ENCODE peak calls at places on chromosomes 4 and X, in seven cellular contexts. One of them, this sample, is unnamed.

GRCh38 chrX:18833071-18833731 is 125.8 kb downstream of the PPEF1 start:
- DNase-seq in CD8-positive, alpha-beta T cell: no peak
- DNase-seq in ovary: peak; percentile 74
- DNase-seq in HepG2: no peak
- DNase-seq in RWPE2: no peak
- DNase-seq in A673: no peak
- DNase-seq in heart left ventricle: peak; percentile 70
- DNase-seq in this sample: peak; percentile 79

GRCh38 chr4:36178489-36178888 is 65.8 kb downstream of the ARAP2 start:
- DNase-seq in CD8-positive, alpha-beta T cell: no peak
- DNase-seq in RWPE2: no peak
- DNase-seq in ovary: no peak
- DNase-seq in HepG2: no peak
- DNase-seq in heart left ventricle: no peak
- DNase-seq in A673: no peak
- DNase-seq in this sample: no peak

GRCh38 chr4:67674098-67674497 is 26.9 kb downstream of the UBA6 start:
- DNase-seq in RWPE2: no peak
- DNase-seq in HepG2: peak; percentile 2
- DNase-seq in heart left ventricle: no peak
- DNase-seq in ovary: no peak
- DNase-seq in CD8-positive, alpha-beta T cell: no peak
- DNase-seq in A673: no peak
- DNase-seq in this sample: no peak

GRCh38 chrX:45952030-45952429 is 593.2 kb downstream of the ZNF674 start:
- DNase-seq in heart left ventricle: no peak
- DNase-seq in HepG2: no peak
- DNase-seq in CD8-positive, alpha-beta T cell: no peak
- DNase-seq in ovary: no peak
- DNase-seq in A673: no peak
- DNase-seq in RWPE2: no peak
- DNase-seq in this sample: no peak

GRCh38 chrX:109485470-109486340 is 3.8 kb upstream of the GUCY2F start:
- DNase-seq in A673: peak; percentile 80
- DNase-seq in HepG2: peak; percentile 47
- DNase-seq in heart left ventricle: peak; percentile 31
- DNase-seq in ovary: peak; percentile 49
- DNase-seq in RWPE2: no peak
- DNase-seq in CD8-positive, alpha-beta T cell: peak; percentile 67
- DNase-seq in this sample: peak; percentile 10

GRCh38 chr4:164508126-164508525 is 245.8 kb upstream of the SMIM31 start:
- DNase-seq in ovary: no peak
- DNase-seq in CD8-positive, alpha-beta T cell: no peak
- DNase-seq in RWPE2: no peak
- DNase-seq in A673: no peak
- DNase-seq in heart left ventricle: no peak
- DNase-seq in HepG2: no peak
- DNase-seq in this sample: no peak

GRCh38 chrX:65524139-65524538 is 10.4 kb downstream of the LAS1L start:
- DNase-seq in CD8-positive, alpha-beta T cell: no peak
- DNase-seq in HepG2: no peak
- DNase-seq in A673: no peak
- DNase-seq in heart left ventricle: no peak
- DNase-seq in RWPE2: no peak
- DNase-seq in ovary: no peak
- DNase-seq in this sample: no peak

GRCh38 chrX:21993265-21993664 is 38.9 kb upstream of the PHEX start:
- DNase-seq in heart left ventricle: peak; percentile 34
- DNase-seq in RWPE2: no peak
- DNase-seq in CD8-positive, alpha-beta T cell: no peak
- DNase-seq in ovary: no peak
- DNase-seq in HepG2: no peak
- DNase-seq in A673: no peak
- DNase-seq in this sample: no peak

GRCh38 chr4:152605641-152606304 is 69.9 kb upstream of the FBXW7 start:
- DNase-seq in heart left ventricle: no peak
- DNase-seq in CD8-positive, alpha-beta T cell: no peak
- DNase-seq in HepG2: no peak
- DNase-seq in RWPE2: no peak
- DNase-seq in ovary: no peak
- DNase-seq in A673: peak; percentile 80
- DNase-seq in this sample: no peak

GRCh38 chrX:39693298-39693697 is 404.5 kb downstream of the BCOR start:
- DNase-seq in CD8-positive, alpha-beta T cell: no peak
- DNase-seq in heart left ventricle: no peak
- DNase-seq in ovary: no peak
- DNase-seq in HepG2: no peak
- DNase-seq in A673: no peak
- DNase-seq in RWPE2: no peak
- DNase-seq in this sample: no peak

GRCh38 chrX:122504026-122504425 is 680.1 kb upstream of the GRIA3 start:
- DNase-seq in RWPE2: no peak
- DNase-seq in A673: no peak
- DNase-seq in heart left ventricle: no peak
- DNase-seq in HepG2: no peak
- DNase-seq in ovary: no peak
- DNase-seq in CD8-positive, alpha-beta T cell: no peak
- DNase-seq in this sample: no peak

GRCh38 chr4:119730644-119730995 is 102.0 kb upstream of the PDE5A start:
- DNase-seq in A673: no peak
- DNase-seq in heart left ventricle: no peak
- DNase-seq in RWPE2: no peak
- DNase-seq in HepG2: no peak
- DNase-seq in ovary: no peak
- DNase-seq in CD8-positive, alpha-beta T cell: no peak
- DNase-seq in this sample: no peak

GRCh38 chrX:31058284-31058683 is 13.6 kb downstream of the FTHL17 start:
- DNase-seq in heart left ventricle: no peak
- DNase-seq in RWPE2: no peak
- DNase-seq in A673: no peak
- DNase-seq in CD8-positive, alpha-beta T cell: no peak
- DNase-seq in HepG2: no peak
- DNase-seq in ovary: no peak
- DNase-seq in this sample: no peak

GRCh38 chr4:175412744-175413143 is 399.3 kb downstream of the GPM6A start:
- DNase-seq in ovary: no peak
- DNase-seq in A673: no peak
- DNase-seq in RWPE2: no peak
- DNase-seq in heart left ventricle: no peak
- DNase-seq in HepG2: no peak
- DNase-seq in CD8-positive, alpha-beta T cell: no peak
- DNase-seq in this sample: no peak

GRCh38 chrX:6683353-6683752 is 148.4 kb upstream of the VCX3A start:
- DNase-seq in HepG2: no peak
- DNase-seq in CD8-positive, alpha-beta T cell: no peak
- DNase-seq in ovary: no peak
- DNase-seq in RWPE2: no peak
- DNase-seq in A673: no peak
- DNase-seq in heart left ventricle: no peak
- DNase-seq in this sample: no peak

GRCh38 chr4:121696641-121697461 is at the start of gene ANXA5:
- DNase-seq in CD8-positive, alpha-beta T cell: peak; percentile 75
- DNase-seq in RWPE2: peak; percentile 89
- DNase-seq in A673: peak; percentile 91
- DNase-seq in HepG2: peak; percentile 63
- DNase-seq in ovary: peak; percentile 90
- DNase-seq in heart left ventricle: peak; percentile 94
- DNase-seq in this sample: peak; percentile 96

GRCh38 chr4:158253350-158253980 is 43.2 kb downstream of the TMEM144 start:
- DNase-seq in A673: peak; percentile 87
- DNase-seq in heart left ventricle: peak; percentile 34
- DNase-seq in ovary: peak; percentile 51
- DNase-seq in RWPE2: no peak
- DNase-seq in HepG2: peak; percentile 53
- DNase-seq in CD8-positive, alpha-beta T cell: no peak
- DNase-seq in this sample: peak; percentile 72

GRCh38 chr4:6688879-6689505 is 4.7 kb upstream of the S100P start:
- DNase-seq in A673: peak; percentile 74
- DNase-seq in heart left ventricle: peak; percentile 60
- DNase-seq in CD8-positive, alpha-beta T cell: peak; percentile 86
- DNase-seq in RWPE2: peak; percentile 85
- DNase-seq in HepG2: peak; percentile 91
- DNase-seq in ovary: no peak
- DNase-seq in this sample: peak; percentile 73

GRCh38 chr4:153022233-153022632 is 86.1 kb downstream of the FHDC1 start:
- DNase-seq in ovary: no peak
- DNase-seq in RWPE2: no peak
- DNase-seq in heart left ventricle: no peak
- DNase-seq in CD8-positive, alpha-beta T cell: no peak
- DNase-seq in HepG2: no peak
- DNase-seq in A673: no peak
- DNase-seq in this sample: no peak

GRCh38 chrX:17525266-17525665 is 150.3 kb downstream of the NHS start:
- DNase-seq in ovary: no peak
- DNase-seq in HepG2: no peak
- DNase-seq in RWPE2: no peak
- DNase-seq in heart left ventricle: no peak
- DNase-seq in A673: no peak
- DNase-seq in CD8-positive, alpha-beta T cell: no peak
- DNase-seq in this sample: no peak

GRCh38 chrX:19964017-19964710 is 26.7 kb downstream of the BCLAF3 start:
- DNase-seq in heart left ventricle: no peak
- DNase-seq in CD8-positive, alpha-beta T cell: no peak
- DNase-seq in ovary: no peak
- DNase-seq in RWPE2: no peak
- DNase-seq in HepG2: no peak
- DNase-seq in A673: no peak
- DNase-seq in this sample: no peak

DNA sequence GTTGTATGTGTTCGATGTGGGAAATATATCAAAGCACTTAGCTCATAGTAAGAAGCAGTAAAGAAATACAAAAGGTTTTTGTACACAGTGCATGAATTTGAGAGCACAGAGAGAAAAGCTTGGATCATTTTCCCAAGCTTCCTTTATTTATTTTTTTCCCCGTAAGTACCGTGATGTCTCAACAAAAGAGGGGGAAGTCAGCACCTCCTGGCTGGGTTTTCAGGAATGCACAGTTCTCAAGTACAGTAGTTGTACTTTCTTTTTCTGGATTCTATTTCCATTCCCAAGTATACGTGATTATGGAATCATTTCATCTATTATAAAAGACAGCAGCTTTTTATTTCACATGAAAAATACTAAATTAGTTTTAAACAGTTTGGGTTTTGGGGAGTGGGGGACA is 171.5 kb upstream of the EDNRA start:
- DNase-seq in heart left ventricle: no peak
- DNase-seq in RWPE2: no peak
- DNase-seq in ovary: no peak
- DNase-seq in CD8-positive, alpha-beta T cell: no peak
- DNase-seq in A673: no peak
- DNase-seq in HepG2: no peak
- DNase-seq in this sample: no peak
- H3K27ac ChIP-seq in heart left ventricle: no peak overlapping the region
- H3K27ac ChIP-seq in RWPE2: no peak overlapping the region
- H3K27ac ChIP-seq in ovary: no peak overlapping the region
- H3K27ac ChIP-seq in CD8-positive, alpha-beta T cell: no peak overlapping the region
- H3K27ac ChIP-seq in A673: no peak overlapping the region
- H3K27ac ChIP-seq in HepG2: no peak overlapping the region
- H3K27ac ChIP-seq in this sample: no peak overlapping the region

DNA sequence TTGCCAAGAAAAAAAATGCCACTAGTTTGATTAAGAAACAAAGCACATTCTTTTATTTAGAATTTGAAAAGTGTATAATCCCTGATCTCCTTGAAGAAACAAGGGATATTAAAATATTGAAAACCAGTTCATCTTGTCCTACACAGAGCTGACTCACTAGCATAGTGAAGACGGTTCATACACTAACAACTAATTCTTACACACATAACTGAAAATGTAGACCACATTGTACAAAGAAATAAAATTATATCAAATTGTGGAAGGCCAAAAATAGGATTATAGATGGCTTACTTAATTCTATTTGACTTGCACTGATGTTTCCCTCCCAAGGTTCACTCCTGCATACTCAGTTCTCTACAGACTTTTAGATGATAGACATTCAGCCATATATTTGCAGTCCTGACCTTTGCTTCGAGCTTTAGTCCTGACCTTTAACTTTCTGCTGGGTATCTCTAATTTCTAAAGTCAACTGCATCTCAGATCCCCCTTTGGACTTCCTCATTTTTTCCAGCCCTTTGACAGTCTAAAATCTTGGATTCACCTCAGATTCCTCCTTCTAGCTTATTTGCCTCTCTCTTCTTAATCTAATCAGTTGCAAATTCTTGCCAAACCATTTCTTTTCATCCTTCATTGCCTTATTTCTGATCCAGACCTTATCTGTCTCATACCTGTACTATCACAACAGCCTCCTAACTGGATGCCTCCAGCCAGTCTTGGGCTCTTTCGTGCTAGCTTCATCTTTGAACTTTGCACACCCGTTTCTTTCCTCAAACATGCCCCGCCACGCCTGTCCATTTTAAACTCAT is 4.5 kb upstream of the WWC2 start:
- DNase-seq in ovary: no peak
- DNase-seq in heart left ventricle: no peak
- DNase-seq in HepG2: peak; percentile 58
- DNase-seq in CD8-positive, alpha-beta T cell: no peak
- DNase-seq in RWPE2: no peak
- DNase-seq in A673: no peak
- DNase-seq in this sample: no peak
- H3K27ac ChIP-seq in ovary: no peak overlapping the region
- H3K27ac ChIP-seq in heart left ventricle: no peak overlapping the region
- H3K27ac ChIP-seq in HepG2: peak overlapping the region; percentile 56
- H3K27ac ChIP-seq in CD8-positive, alpha-beta T cell: no peak overlapping the region
- H3K27ac ChIP-seq in RWPE2: peak overlapping the region; percentile 28
- H3K27ac ChIP-seq in A673: peak overlapping the region; percentile 95
- H3K27ac ChIP-seq in this sample: no peak overlapping the region

GRCh38 chr4:19195696-19196095 is 1056.0 kb upstream of the SLIT2 start:
- DNase-seq in ovary: no peak
- DNase-seq in RWPE2: no peak
- DNase-seq in HepG2: no peak
- DNase-seq in A673: peak; percentile 79
- DNase-seq in CD8-positive, alpha-beta T cell: no peak
- DNase-seq in heart left ventricle: no peak
- DNase-seq in this sample: no peak
- H3K27ac ChIP-seq in ovary: no peak overlapping the region
- H3K27ac ChIP-seq in RWPE2: no peak overlapping the region
- H3K27ac ChIP-seq in HepG2: no peak overlapping the region
- H3K27ac ChIP-seq in A673: no peak overlapping the region
- H3K27ac ChIP-seq in CD8-positive, alpha-beta T cell: no peak overlapping the region
- H3K27ac ChIP-seq in heart left ventricle: no peak overlapping the region
- H3K27ac ChIP-seq in this sample: no peak overlapping the region

DNA sequence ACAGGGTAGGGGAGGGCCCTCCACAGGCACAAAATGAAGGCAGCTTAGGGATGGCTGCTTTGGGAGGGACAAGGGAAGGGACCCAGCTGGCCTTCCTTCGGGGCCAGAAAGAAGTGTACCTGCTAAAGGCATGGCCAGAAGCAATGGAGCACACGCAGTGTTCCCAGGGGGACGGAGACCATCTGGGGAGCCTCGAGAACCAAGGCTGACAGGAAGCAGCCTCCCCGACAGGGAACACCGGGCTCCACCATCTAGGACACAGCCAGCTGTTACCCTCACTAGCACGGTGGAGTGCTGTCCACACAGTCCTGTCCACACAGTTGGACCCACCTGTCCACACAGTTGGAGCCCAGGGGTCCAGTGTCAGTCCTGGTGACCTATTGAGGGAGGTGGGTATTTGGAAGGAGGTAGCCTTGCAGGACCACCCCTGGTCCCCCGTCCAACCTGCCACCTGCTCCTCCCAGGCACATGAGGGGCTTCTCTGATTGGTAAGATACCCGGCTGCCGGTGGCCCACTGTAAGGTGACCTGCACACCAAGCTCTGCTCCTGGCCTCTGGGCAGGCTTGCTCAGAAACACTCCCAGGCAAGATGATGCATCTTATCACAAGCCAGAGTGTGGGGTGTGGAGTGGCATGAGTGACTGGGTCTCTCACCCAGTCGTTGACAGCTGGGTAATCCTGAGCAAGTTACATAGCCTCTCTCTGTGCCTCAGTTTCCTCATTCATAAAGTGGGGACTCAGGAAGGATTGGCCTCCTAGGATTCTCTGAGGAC is 20.5 kb upstream of the AFAP1 start:
- DNase-seq in A673: no peak
- DNase-seq in CD8-positive, alpha-beta T cell: no peak
- DNase-seq in ovary: no peak
- DNase-seq in RWPE2: no peak
- DNase-seq in heart left ventricle: no peak
- DNase-seq in HepG2: no peak
- DNase-seq in this sample: no peak
- H3K27ac ChIP-seq in A673: peak overlapping the region; percentile 91
- H3K27ac ChIP-seq in CD8-positive, alpha-beta T cell: no peak overlapping the region
- H3K27ac ChIP-seq in ovary: peak overlapping the region; percentile 2
- H3K27ac ChIP-seq in RWPE2: peak overlapping the region; percentile 71
- H3K27ac ChIP-seq in heart left ventricle: no peak overlapping the region
- H3K27ac ChIP-seq in HepG2: no peak overlapping the region
- H3K27ac ChIP-seq in this sample: peak overlapping the region; percentile 81

This sample was measured in ascending aorta.